ENCODE peak calls at places on chromosomes 3 and 15, in nine cellular contexts. One of them, this sample, is unnamed.

GRCh38 chr3:188417329-188417728 is 263.4 kb downstream of the LPP start:
- DNase-seq in cardiac muscle cell: no peak
- DNase-seq in WTC11: no peak
- DNase-seq in left ventricle myocardium inferior: no peak
- DNase-seq in T-cell: no peak
- DNase-seq in hippocampal formation: no peak
- DNase-seq in fibroblast of mammary gland: peak; percentile 28
- DNase-seq in NCI-H1436: no peak
- DNase-seq in uterus: no peak
- DNase-seq in this sample: no peak

GRCh38 chr3:299590-300301 is 103.2 kb downstream of the CHL1 start:
- DNase-seq in cardiac muscle cell: no peak
- DNase-seq in WTC11: no peak
- DNase-seq in left ventricle myocardium inferior: no peak
- DNase-seq in T-cell: no peak
- DNase-seq in hippocampal formation: no peak
- DNase-seq in fibroblast of mammary gland: no peak
- DNase-seq in NCI-H1436: no peak
- DNase-seq in uterus: no peak
- DNase-seq in this sample: no peak

GRCh38 chr3:128473180-128473519 is 6.5 kb upstream of the DNAJB8 start:
- DNase-seq in cardiac muscle cell: no peak
- DNase-seq in WTC11: no peak
- DNase-seq in left ventricle myocardium inferior: no peak
- DNase-seq in T-cell: no peak
- DNase-seq in hippocampal formation: no peak
- DNase-seq in fibroblast of mammary gland: no peak
- DNase-seq in NCI-H1436: peak; percentile 64
- DNase-seq in uterus: no peak
- DNase-seq in this sample: no peak

GRCh38 chr3:194167873-194168272 is 31.9 kb downstream of the HES1 start:
- DNase-seq in cardiac muscle cell: no peak
- DNase-seq in WTC11: no peak
- DNase-seq in left ventricle myocardium inferior: no peak
- DNase-seq in T-cell: no peak
- DNase-seq in hippocampal formation: no peak
- DNase-seq in fibroblast of mammary gland: no peak
- DNase-seq in NCI-H1436: no peak
- DNase-seq in uterus: no peak
- DNase-seq in this sample: no peak

GRCh38 chr3:123159926-123160635 is 41.7 kb upstream of the SEC22A start:
- DNase-seq in cardiac muscle cell: peak; percentile 9
- DNase-seq in WTC11: no peak
- DNase-seq in left ventricle myocardium inferior: no peak
- DNase-seq in T-cell: no peak
- DNase-seq in hippocampal formation: no peak
- DNase-seq in fibroblast of mammary gland: peak; percentile 80
- DNase-seq in NCI-H1436: no peak
- DNase-seq in uterus: no peak
- DNase-seq in this sample: peak; percentile 13

GRCh38 chr3:5055352-5056004 is 66.6 kb upstream of the ARL8B start:
- DNase-seq in cardiac muscle cell: no peak
- DNase-seq in WTC11: no peak
- DNase-seq in left ventricle myocardium inferior: no peak
- DNase-seq in T-cell: no peak
- DNase-seq in hippocampal formation: no peak
- DNase-seq in fibroblast of mammary gland: no peak
- DNase-seq in NCI-H1436: no peak
- DNase-seq in uterus: no peak
- DNase-seq in this sample: no peak

GRCh38 chr15:96331942-96332853 is 1.7 kb downstream of the NR2F2 start:
- DNase-seq in cardiac muscle cell: peak; percentile 66
- DNase-seq in WTC11: peak; percentile 53
- DNase-seq in left ventricle myocardium inferior: no peak
- DNase-seq in T-cell: no peak
- DNase-seq in hippocampal formation: no peak
- DNase-seq in fibroblast of mammary gland: peak; percentile 49
- DNase-seq in NCI-H1436: no peak
- DNase-seq in uterus: no peak
- DNase-seq in this sample: no peak

GRCh38 chr3:150783334-150783733 is 20.4 kb upstream of the SIAH2 start:
- DNase-seq in cardiac muscle cell: peak; percentile 24
- DNase-seq in WTC11: no peak
- DNase-seq in left ventricle myocardium inferior: no peak
- DNase-seq in T-cell: no peak
- DNase-seq in hippocampal formation: no peak
- DNase-seq in fibroblast of mammary gland: no peak
- DNase-seq in NCI-H1436: no peak
- DNase-seq in uterus: no peak
- DNase-seq in this sample: no peak

GRCh38 chr3:131778526-131778925 is 256.3 kb downstream of the CPNE4 start:
- DNase-seq in cardiac muscle cell: no peak
- DNase-seq in WTC11: no peak
- DNase-seq in left ventricle myocardium inferior: no peak
- DNase-seq in T-cell: no peak
- DNase-seq in hippocampal formation: no peak
- DNase-seq in fibroblast of mammary gland: no peak
- DNase-seq in NCI-H1436: no peak
- DNase-seq in uterus: no peak
- DNase-seq in this sample: no peak

GRCh38 chr3:43161684-43162512 is 56.0 kb upstream of the POMGNT2 start:
- DNase-seq in cardiac muscle cell: peak; percentile 76
- DNase-seq in WTC11: peak; percentile 45
- DNase-seq in left ventricle myocardium inferior: no peak
- DNase-seq in T-cell: no peak
- DNase-seq in hippocampal formation: peak; percentile 47
- DNase-seq in fibroblast of mammary gland: peak; percentile 67
- DNase-seq in NCI-H1436: no peak
- DNase-seq in uterus: no peak
- DNase-seq in this sample: peak; percentile 58

GRCh38 chr3:129796146-129796545 is 97.4 kb downstream of the TMCC1 start:
- DNase-seq in cardiac muscle cell: no peak
- DNase-seq in WTC11: no peak
- DNase-seq in left ventricle myocardium inferior: no peak
- DNase-seq in T-cell: no peak
- DNase-seq in hippocampal formation: no peak
- DNase-seq in fibroblast of mammary gland: no peak
- DNase-seq in NCI-H1436: no peak
- DNase-seq in uterus: no peak
- DNase-seq in this sample: no peak

GRCh38 chr3:127753898-127754410 is 68.4 kb downstream of the MGLL start:
- DNase-seq in cardiac muscle cell: no peak
- DNase-seq in WTC11: no peak
- DNase-seq in left ventricle myocardium inferior: no peak
- DNase-seq in T-cell: no peak
- DNase-seq in hippocampal formation: no peak
- DNase-seq in fibroblast of mammary gland: no peak
- DNase-seq in NCI-H1436: no peak
- DNase-seq in uterus: no peak
- DNase-seq in this sample: no peak

GRCh38 chr15:79682285-79682684 is 214.5 kb downstream of the MTHFS start:
- DNase-seq in cardiac muscle cell: peak; percentile 84
- DNase-seq in WTC11: no peak
- DNase-seq in left ventricle myocardium inferior: peak; percentile 45
- DNase-seq in T-cell: no peak
- DNase-seq in hippocampal formation: no peak
- DNase-seq in fibroblast of mammary gland: peak; percentile 91
- DNase-seq in NCI-H1436: no peak
- DNase-seq in uterus: no peak
- DNase-seq in this sample: peak; percentile 63